ENCODE peak calls at places on chromosomes 16 and 17, in four cellular contexts. L is SK-N-SH, O is upper lobe of left lung, H is GM23338. C is an unnamed sample. For H3K4me1, the result is how much of the 10 kb centered on the place peaks cover.

GRCh38 chr17:78360371-78361226 is 722 bp upstream of the SOCS3 start:
- DNase-seq in O (peak), L (peak), H (peak), C (peak)

GRCh38 chr16:49961087-49961486 is 63.9 kb upstream of the CNEP1R1 start:
- DNase-seq in H (no peak), O (no peak), L (no peak), C (no peak)

GRCh38 chr16:89563639-89564392 is 3.3 kb downstream of the RPL13 start:
- DNase-seq in L (no peak), O (no peak), H (no peak), C (no peak)

GRCh38 chr17:410674-411401 is 58.2 kb upstream of the RPH3AL start:
- DNase-seq in H (peak), O (no peak), L (peak), C (peak)

GRCh38 chr16:24188143-24188542 is 68.0 kb upstream of the CACNG3 start:
- DNase-seq in O (no peak), H (no peak), L (peak), C (no peak)

GRCh38 chr17:4806420-4806769 is 557 bp upstream of the PLD2 start:
- DNase-seq in L (no peak), O (no peak), H (peak), C (peak)

GRCh38 chr16:14140916-14141315 is 69.8 kb downstream of the MRTFB start:
- DNase-seq in H (no peak), O (no peak), L (no peak), C (no peak)

GRCh38 chr17:15398736-15399331 is 57.4 kb upstream of the TEKT3 start:
- DNase-seq in L (peak), H (no peak), O (no peak), C (no peak)

GRCh38 chr17:81825841-81826471 is 7.1 kb downstream of the MCRIP1 start:
- DNase-seq in H (peak), L (no peak), O (no peak), C (no peak)

GRCh38 chr16:57956924-57957323 is 14.0 kb downstream of the CNGB1 start:
- DNase-seq in L (no peak), O (no peak), H (no peak), C (no peak)
- H3K4me1 ChIP-seq in L (under half), O (under half), H (under half), C (under half)

DNA sequence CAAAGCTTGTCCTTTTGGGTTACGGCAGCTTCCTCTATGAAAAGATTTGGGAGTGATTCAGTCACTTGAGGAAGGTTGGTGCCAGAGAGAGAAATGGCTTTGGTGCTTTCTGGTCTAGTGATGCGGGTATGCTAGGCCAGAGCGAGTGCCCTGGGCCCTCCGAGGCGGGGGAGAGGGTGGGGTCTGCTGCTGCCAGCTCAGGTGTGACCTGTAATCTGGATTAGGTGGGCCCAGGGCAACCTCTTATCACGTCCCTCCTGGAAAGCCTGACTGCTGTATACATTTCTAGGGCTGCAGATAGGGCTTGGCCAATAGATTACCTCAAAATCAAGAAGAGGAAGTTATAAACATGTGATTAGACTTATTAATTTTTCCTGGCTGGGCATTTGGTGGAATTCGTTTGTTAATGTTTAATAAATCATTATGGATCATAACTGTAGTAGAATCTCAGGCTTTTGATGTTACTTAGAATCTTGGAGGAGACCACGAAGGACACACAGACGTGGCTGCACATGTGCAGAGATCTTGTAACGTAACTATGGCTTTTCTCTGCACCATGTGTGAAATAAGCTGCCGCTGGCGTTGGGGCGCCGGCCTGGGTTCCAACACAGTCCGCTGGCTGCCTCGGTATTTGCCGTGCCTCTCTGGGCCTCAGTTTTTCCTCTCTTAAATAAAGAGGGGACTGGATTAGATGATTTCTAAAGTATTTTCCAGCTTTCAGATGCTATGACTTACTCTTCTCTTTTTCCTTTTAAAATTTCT is 1.2 kb downstream of the IRF8 start:
- DNase-seq in H (no peak), O (peak), L (no peak), C (no peak)
- TF ChIP-seq POLR2AphosphoS5 in H (no peak), O (no peak), L (no peak), C (no peak)

GRCh38 chr16:51556694-51557327 is 405.7 kb upstream of the SALL1 start:
- DNase-seq in O (no peak), H (no peak), L (no peak), C (peak)
- TF ChIP-seq CTCF in O (no peak), H (no peak), L (no peak), C (no peak)

DNA sequence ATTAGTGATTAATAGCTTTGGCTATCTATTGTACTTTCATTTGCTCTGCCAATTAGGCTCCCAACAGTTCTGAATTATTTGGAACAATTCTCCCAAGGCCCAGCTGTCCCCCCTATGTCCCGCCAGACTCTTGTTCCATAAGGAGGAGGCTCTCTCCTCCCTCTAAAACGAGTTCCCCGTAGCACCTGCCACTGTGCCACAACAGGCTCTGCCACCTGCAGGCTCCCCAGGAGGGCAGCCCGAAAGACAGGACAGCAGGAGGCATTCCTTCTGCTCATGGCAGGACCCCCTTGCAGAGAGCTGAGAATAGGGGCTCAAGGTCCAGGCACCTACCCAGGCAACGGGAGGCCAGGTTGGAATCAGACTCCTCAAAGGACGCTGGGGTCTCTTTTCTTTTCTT is 9.0 kb downstream of the PITPNM3 start:
- DNase-seq in L (no peak), O (no peak), H (no peak), C (no peak)
- H3K4me1 ChIP-seq in L (under half), O (under half), H (under half), C (under half)

GRCh38 chr17:40311575-40311974 is 2.6 kb downstream of the RARA start:
- DNase-seq in H (no peak), L (no peak), O (no peak), C (peak)
- TF ChIP-seq POLR2AphosphoS5 in H (no peak), L (no peak), O (no peak), C (no peak)

GRCh38 chr17:28318759-28319660 is at the start of gene TMEM97:
- DNase-seq in H (peak), O (peak), L (peak), C (peak)
- TF ChIP-seq CTCF in H (no peak), O (no peak), L (peak), C (no peak)